ENCODE peak calls at places on chromosomes 4 and X, in four cellular contexts. F is HCT116, B is SK-N-SH, M is K562. Z is an unnamed sample.

GRCh38 chrX:39953027-39953426 is 144.7 kb downstream of the BCOR start:
- DNase-seq in F (no peak), B (no peak), M (no peak), Z (no peak)

GRCh38 chr4:30103455-30103854 is 616.7 kb upstream of the PCDH7 start:
- DNase-seq in F (no peak), B (no peak), M (no peak), Z (no peak)

GRCh38 chrX:11427082-11428033 is 134.1 kb downstream of the AMELX start:
- DNase-seq in F (no peak), B (peak), M (peak), Z (no peak)

GRCh38 chr4:6439120-6439757 is 33.2 kb downstream of the PPP2R2C start:
- DNase-seq in F (no peak), B (no peak), M (no peak), Z (no peak)

GRCh38 chr4:61201562-61202099 is 1.5 kb downstream of the ADGRL3 start:
- DNase-seq in F (no peak), B (peak), M (no peak), Z (no peak)

GRCh38 chr4:4368821-4369580 is 17.9 kb upstream of the NSG1 start:
- DNase-seq in F (no peak), B (no peak), M (no peak), Z (no peak)

GRCh38 chrX:19372170-19373033 is 28.7 kb downstream of the PDHA1 start:
- DNase-seq in F (peak), B (peak), M (peak), Z (no peak)

GRCh38 chrX:28391528-28391927 is 195.7 kb upstream of the IL1RAPL1 start:
- DNase-seq in F (no peak), B (no peak), M (no peak), Z (no peak)

GRCh38 chr4:7756071-7756470 is 183.6 kb downstream of the AFAP1 start:
- DNase-seq in F (no peak), B (no peak), M (no peak), Z (no peak)

GRCh38 chrX:104428231-104428630 is 137.8 kb upstream of the IL1RAPL2 start:
- DNase-seq in F (no peak), B (no peak), M (no peak), Z (no peak)

GRCh38 chr4:153211986-153212720 is 7.9 kb downstream of the TRIM2 start:
- DNase-seq in F (no peak), B (no peak), M (no peak), Z (no peak)

GRCh38 chrX:118974908-118975671 is 672 bp downstream of the LONRF3 start:
- DNase-seq in F (no peak), B (peak), M (peak), Z (no peak)

GRCh38 chr4:121307441-121308327 is 73.1 kb downstream of the QRFPR start:
- DNase-seq in F (peak), B (no peak), M (peak), Z (peak)

GRCh38 chr4:3257691-3258482 is 8.9 kb downstream of the MSANTD1 start:
- DNase-seq in F (no peak), B (no peak), M (no peak), Z (no peak)
- TF ChIP-seq SIN3A in F (no peak), B (no peak), M (no peak), Z (no peak)

DNA sequence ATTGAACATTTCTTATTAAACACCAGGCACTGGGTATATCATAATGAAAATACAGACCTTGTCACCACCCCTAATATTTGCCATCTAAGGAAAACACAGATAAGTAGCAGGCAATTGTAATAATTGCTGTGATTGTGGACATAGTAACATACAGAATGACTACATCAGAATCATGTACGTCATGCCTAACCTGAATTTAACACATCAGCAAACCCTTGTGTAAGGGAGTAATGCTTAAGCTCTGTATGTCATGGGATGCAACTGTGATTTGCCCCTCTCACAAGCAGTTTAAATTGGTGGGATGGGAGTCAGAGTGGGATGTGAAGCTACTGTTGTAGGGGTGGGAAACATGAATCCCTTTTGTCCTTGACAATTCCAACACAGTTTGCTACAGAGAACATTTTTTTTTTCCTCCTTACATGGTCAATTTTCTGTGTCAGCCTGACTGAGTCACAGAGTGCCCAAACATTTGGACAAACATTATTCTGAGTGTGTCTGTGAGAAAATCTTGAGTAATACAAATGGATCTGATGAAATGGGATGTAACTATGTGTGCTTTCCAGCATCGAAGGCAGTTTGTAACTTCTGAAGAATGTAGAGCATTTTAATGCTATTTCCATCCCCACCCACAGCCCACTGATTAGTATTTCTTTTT is 392.8 kb downstream of the GPM6A start:
- DNase-seq in F (peak), B (no peak), M (no peak), Z (peak)
- H3K27ac ChIP-seq in F (no peak), B (no peak), M (no peak), Z (no peak)

GRCh38 chrX:2449135-2449886 is 51.5 kb downstream of the DHRSX start:
- DNase-seq in F (no peak), B (no peak), M (no peak), Z (no peak)

GRCh38 chrX:2445662-2446623 is 54.8 kb downstream of the DHRSX start:
- DNase-seq in F (peak), B (no peak), M (no peak), Z (no peak)

GRCh38 chrX:2450681-2451080 is 50.1 kb downstream of the DHRSX start:
- DNase-seq in F (no peak), B (no peak), M (no peak), Z (no peak)

GRCh38 chrX:2446815-2447214 is 54.0 kb downstream of the DHRSX start:
- DNase-seq in F (no peak), B (no peak), M (no peak), Z (no peak)

DNA sequence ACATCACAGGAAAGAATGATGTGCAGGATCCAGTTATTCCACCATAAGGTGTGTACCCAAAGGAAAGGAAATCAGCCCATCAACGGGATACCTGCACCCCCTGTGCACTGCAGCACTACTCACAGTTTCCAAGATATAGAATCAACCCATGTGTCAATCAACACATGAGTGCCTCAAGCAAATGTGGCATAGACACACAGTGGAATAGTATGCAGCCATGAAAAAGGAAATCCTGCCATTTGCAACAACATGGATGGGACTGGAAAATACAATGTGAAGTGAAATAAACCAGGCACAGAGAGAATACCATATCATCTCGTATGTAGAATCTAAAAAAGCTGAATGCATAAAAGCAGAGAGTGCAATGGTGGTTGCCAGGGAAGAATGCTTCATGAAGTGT is 53.3 kb downstream of the DHRSX start:
- DNase-seq in F (no peak), B (no peak), M (no peak), Z (no peak)
- TF ChIP-seq SIN3A in F (no peak), B (no peak), M (no peak), Z (no peak)

DNA sequence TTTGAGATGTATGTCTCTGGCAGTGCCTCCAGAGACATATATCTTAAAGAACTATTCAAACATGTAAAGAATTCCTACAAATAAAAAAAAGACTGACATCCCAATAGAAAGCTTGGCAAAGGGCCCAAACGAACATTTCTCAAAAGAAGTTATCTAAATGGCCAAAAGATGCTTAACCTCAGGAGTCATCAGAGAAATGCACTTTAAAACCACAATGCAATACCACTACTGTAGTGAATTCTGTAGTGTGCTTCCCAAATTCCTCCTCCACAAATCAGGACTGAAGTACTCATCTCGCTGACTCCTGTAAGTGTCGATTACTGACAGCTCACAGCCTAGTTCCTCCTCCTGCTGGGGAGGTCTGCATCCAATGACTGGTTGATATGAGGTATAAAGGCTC is 129.0 kb upstream of the MAMLD1 start:
- DNase-seq in F (no peak), B (no peak), M (no peak), Z (no peak)
- H3K27ac ChIP-seq in F (no peak), B (no peak), M (no peak), Z (no peak)